ENCODE peak calls at places on chromosome 18, in six cellular contexts. I is heart left ventricle, L is foreskin fibroblast, B is left lung, M is dorsolateral prefrontal cortex, X is heart right ventricle. J is an unnamed sample.

GRCh38 chr18:25229080-25229479 is 122.9 kb downstream of the ZNF521 start:
- DNase-seq in I (no peak), L (peak), B (no peak), M (no peak), X (peak), J (no peak)

GRCh38 chr18:21210278-21210677 is 31.8 kb upstream of the GREB1L start:
- DNase-seq in I (no peak), L (no peak), B (no peak), M (no peak), X (no peak), J (no peak)

GRCh38 chr18:76465630-76466409 is 29.2 kb downstream of the ZNF516 start:
- DNase-seq in I (no peak), L (no peak), B (no peak), M (no peak), X (no peak), J (no peak)

GRCh38 chr18:45111507-45111858 is 430.8 kb downstream of the SETBP1 start:
- DNase-seq in I (no peak), L (no peak), B (no peak), M (no peak), X (no peak), J (no peak)

GRCh38 chr18:62165583-62165982 is 21.3 kb downstream of the PIGN start:
- DNase-seq in I (no peak), L (no peak), B (no peak), M (no peak), X (no peak), J (no peak)

GRCh38 chr18:75365230-75365629 is 62.3 kb downstream of the SMIM21 start:
- DNase-seq in I (no peak), L (no peak), B (no peak), M (no peak), X (no peak), J (no peak)

GRCh38 chr18:37309059-37309458 is 256.5 kb downstream of the CELF4 start:
- DNase-seq in I (no peak), L (no peak), B (no peak), M (no peak), X (no peak), J (no peak)

GRCh38 chr18:13381907-13382682 is 163.5 kb downstream of the LDLRAD4 start:
- DNase-seq in I (peak), L (no peak), B (peak), M (peak), X (peak), J (peak)

GRCh38 chr18:36247036-36247435 is 50.5 kb upstream of the FHOD3 start:
- DNase-seq in I (no peak), L (peak), B (no peak), M (no peak), X (no peak), J (no peak)

GRCh38 chr18:2641638-2642037 is 13.9 kb upstream of the SMCHD1 start:
- DNase-seq in I (no peak), L (no peak), B (no peak), M (no peak), X (no peak), J (no peak)

GRCh38 chr18:63237486-63237885 is 82.1 kb downstream of the BCL2 start:
- DNase-seq in I (no peak), L (peak), B (no peak), M (no peak), X (no peak), J (no peak)

GRCh38 chr18:45402485-45403056 is 212.7 kb upstream of the SLC14A2 start:
- DNase-seq in I (no peak), L (peak), B (no peak), M (no peak), X (no peak), J (no peak)

GRCh38 chr18:76524477-76524876 is 29.4 kb upstream of the ZNF516 start:
- DNase-seq in I (no peak), L (no peak), B (no peak), M (no peak), X (no peak), J (no peak)

GRCh38 chr18:5951515-5952081 is 56.3 kb upstream of the TMEM200C start:
- DNase-seq in I (no peak), L (no peak), B (no peak), M (no peak), X (no peak), J (no peak)

GRCh38 chr18:644395-645004 is 13.0 kb upstream of the TYMS start:
- DNase-seq in I (no peak), L (no peak), B (no peak), M (peak), X (no peak), J (no peak)

GRCh38 chr18:54388203-54389142 is 30.8 kb downstream of the C18orf54 start:
- DNase-seq in I (no peak), L (peak), B (peak), M (no peak), X (no peak), J (no peak)

GRCh38 chr18:9866627-9867453 is 18.9 kb upstream of the TXNDC2 start:
- DNase-seq in I (no peak), L (no peak), B (no peak), M (no peak), X (no peak), J (no peak)

GRCh38 chr18:26383454-26384270 is 157.4 kb downstream of the TAF4B start:
- DNase-seq in I (no peak), L (peak), B (no peak), M (no peak), X (no peak), J (no peak)

GRCh38 chr18:59787998-59788875 is 91.0 kb upstream of the CCBE1 start:
- DNase-seq in I (no peak), L (peak), B (no peak), M (no peak), X (no peak), J (no peak)

GRCh38 chr18:7459851-7460774 is 107.0 kb upstream of the PTPRM start:
- DNase-seq in I (peak), L (no peak), B (no peak), M (peak), X (no peak), J (no peak)

GRCh38 chr18:28039078-28039477 is 137.9 kb downstream of the CDH2 start:
- DNase-seq in I (no peak), L (no peak), B (no peak), M (no peak), X (no peak), J (no peak)

GRCh38 chr18:34978953-34979608 is 62.1 kb upstream of the MAPRE2 start:
- DNase-seq in I (peak), L (peak), B (peak), M (peak), X (peak), J (peak)

GRCh38 chr18:58556333-58557012 is 72.4 kb downstream of the ALPK2 start:
- DNase-seq in I (peak), L (no peak), B (no peak), M (no peak), X (peak), J (no peak)

GRCh38 chr18:8037296-8037695 is 470.2 kb downstream of the PTPRM start:
- DNase-seq in I (no peak), L (no peak), B (no peak), M (no peak), X (no peak), J (no peak)

GRCh38 chr18:32427084-32427933 is 43.4 kb downstream of the GAREM1 start:
- DNase-seq in I (no peak), L (no peak), B (no peak), M (no peak), X (no peak), J (no peak)

GRCh38 chr18:45378308-45378707 is 237.0 kb upstream of the SLC14A2 start:
- DNase-seq in I (no peak), L (no peak), B (no peak), M (no peak), X (no peak), J (no peak)

GRCh38 chr18:35777042-35777441 is 195.4 kb upstream of the RMP24 start:
- DNase-seq in I (no peak), L (no peak), B (no peak), M (no peak), X (no peak), J (no peak)

GRCh38 chr18:3453540-3454364 is 3.8 kb downstream of the TGIF1 start:
- DNase-seq in I (peak), L (peak), B (peak), M (no peak), X (peak), J (peak)

GRCh38 chr18:7164610-7165009 is 47.0 kb upstream of the LAMA1 start:
- DNase-seq in I (no peak), L (peak), B (no peak), M (peak), X (no peak), J (no peak)

GRCh38 chr18:23531912-23532311 is 28.6 kb downstream of the RMC1 start:
- DNase-seq in I (no peak), L (no peak), B (no peak), M (no peak), X (no peak), J (no peak)

GRCh38 chr18:23530195-23530594 is 26.9 kb downstream of the RMC1 start:
- DNase-seq in I (no peak), L (no peak), B (no peak), M (no peak), X (no peak), J (no peak)

GRCh38 chr18:23526516-23527063 is 23.3 kb downstream of the RMC1 start:
- DNase-seq in I (no peak), L (no peak), B (no peak), M (no peak), X (no peak), J (no peak)

GRCh38 chr18:23529597-23529996 is 26.3 kb downstream of the RMC1 start:
- DNase-seq in I (no peak), L (peak), B (no peak), M (no peak), X (no peak), J (no peak)

DNA sequence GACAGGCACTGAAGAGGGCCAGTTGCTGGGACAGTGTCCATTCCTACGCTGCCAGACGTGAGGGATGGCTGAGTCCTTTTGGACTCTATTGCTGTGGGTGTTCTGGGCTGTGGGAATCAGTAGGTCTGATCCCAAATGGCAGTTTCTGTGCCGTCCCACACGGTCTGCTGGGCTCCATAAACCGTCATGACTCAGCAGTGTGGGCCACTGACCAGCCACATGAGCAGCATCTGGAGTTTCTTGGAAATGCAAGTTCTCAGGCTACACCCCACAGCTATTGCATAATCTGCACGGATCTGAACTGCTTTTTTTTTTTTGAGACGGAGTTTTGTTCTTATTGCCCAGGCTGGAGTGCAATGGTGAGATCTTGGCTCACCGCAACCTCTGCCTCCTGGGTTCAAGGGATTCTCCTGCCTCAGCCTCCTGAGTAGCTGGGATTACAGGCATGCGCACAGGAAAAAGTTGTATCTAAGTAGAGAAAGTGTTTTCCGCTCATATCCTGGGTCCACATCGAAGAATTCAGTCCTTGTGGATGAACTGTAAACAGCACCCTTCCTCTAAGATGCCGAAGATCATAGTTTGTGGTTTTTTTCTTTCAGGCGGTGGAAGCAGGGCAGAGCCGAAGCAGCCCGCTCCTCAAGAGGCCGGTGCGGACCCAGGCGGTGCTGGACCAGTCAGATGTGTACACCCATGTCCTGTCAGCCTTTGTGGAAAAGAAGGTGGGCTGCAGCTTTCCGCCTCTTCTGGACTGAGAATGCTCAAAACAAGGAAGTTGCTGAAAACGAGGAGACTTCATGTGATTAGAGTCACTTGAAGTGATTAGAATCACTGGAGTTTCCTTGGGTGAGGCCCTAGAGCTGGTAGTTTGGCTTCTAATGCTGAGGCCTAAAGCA is 25.5 kb downstream of the RMC1 start:
- DNase-seq in I (peak), L (peak), B (peak), M (no peak), X (no peak), J (no peak)
- TF ChIP-seq CTCF in I (no peak), L (no peak), B (no peak), M (no peak), X (no peak), J (no peak)

DNA sequence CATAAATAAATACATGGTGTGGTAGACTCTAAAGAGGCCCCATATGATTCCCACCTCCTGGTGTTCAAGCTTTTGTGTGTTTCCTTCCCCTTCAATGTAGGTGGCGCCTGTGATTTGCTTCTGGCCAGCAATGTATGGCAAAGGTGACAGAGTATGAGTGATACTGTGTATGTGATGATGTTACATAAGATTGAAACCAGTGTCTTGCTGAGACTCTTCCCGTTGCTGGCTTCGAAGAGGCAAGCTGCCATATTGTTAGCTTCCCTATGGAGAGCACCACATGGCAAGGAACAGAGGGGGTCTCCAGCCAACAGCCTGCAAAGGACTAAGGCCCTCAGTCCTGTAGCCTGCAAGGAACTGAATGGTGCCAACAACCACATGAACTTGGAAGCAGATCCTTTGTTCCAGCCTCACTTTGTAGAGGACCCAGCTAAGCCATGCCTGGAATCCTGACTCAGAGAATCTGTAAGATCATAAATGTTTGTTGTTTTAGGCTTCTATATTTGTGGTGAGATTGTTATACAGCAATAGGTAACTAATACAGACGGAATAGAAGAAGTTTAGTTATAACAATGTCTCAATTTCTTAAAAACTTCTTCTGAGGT is 1.7 kb upstream of the SMAD4 start:
- DNase-seq in I (no peak), L (peak), B (no peak), M (no peak), X (no peak), J (no peak)
- TF ChIP-seq CTCF in I (no peak), L (no peak), B (no peak), M (no peak), X (no peak), J (no peak)

GRCh38 chr18:43950062-43950461 is 672.8 kb upstream of the SYT4 start:
- DNase-seq in I (no peak), L (no peak), B (no peak), M (no peak), X (no peak), J (no peak)
- TF ChIP-seq CTCF in I (no peak), L (no peak), B (no peak), M (no peak), X (no peak), J (no peak)

GRCh38 chr18:48038636-48039035 is 108.2 kb upstream of the SMAD2 start:
- DNase-seq in I (no peak), L (no peak), B (peak), M (no peak), X (no peak), J (peak)

GRCh38 chr18:48039769-48040215 is 109.3 kb upstream of the SMAD2 start:
- DNase-seq in I (no peak), L (no peak), B (no peak), M (no peak), X (no peak), J (no peak)

GRCh38 chr18:48036641-48037421 is 106.4 kb upstream of the SMAD2 start:
- DNase-seq in I (no peak), L (no peak), B (peak), M (peak), X (no peak), J (peak)

GRCh38 chr18:48036191-48036590 is 105.7 kb upstream of the SMAD2 start:
- DNase-seq in I (no peak), L (no peak), B (peak), M (no peak), X (no peak), J (no peak)

GRCh38 chr18:48037481-48038271 is 107.2 kb upstream of the SMAD2 start:
- DNase-seq in I (peak), L (no peak), B (peak), M (no peak), X (peak), J (no peak)
- TF ChIP-seq CTCF in I (peak), L (no peak), B (peak), M (no peak), X (peak), J (no peak)

DNA sequence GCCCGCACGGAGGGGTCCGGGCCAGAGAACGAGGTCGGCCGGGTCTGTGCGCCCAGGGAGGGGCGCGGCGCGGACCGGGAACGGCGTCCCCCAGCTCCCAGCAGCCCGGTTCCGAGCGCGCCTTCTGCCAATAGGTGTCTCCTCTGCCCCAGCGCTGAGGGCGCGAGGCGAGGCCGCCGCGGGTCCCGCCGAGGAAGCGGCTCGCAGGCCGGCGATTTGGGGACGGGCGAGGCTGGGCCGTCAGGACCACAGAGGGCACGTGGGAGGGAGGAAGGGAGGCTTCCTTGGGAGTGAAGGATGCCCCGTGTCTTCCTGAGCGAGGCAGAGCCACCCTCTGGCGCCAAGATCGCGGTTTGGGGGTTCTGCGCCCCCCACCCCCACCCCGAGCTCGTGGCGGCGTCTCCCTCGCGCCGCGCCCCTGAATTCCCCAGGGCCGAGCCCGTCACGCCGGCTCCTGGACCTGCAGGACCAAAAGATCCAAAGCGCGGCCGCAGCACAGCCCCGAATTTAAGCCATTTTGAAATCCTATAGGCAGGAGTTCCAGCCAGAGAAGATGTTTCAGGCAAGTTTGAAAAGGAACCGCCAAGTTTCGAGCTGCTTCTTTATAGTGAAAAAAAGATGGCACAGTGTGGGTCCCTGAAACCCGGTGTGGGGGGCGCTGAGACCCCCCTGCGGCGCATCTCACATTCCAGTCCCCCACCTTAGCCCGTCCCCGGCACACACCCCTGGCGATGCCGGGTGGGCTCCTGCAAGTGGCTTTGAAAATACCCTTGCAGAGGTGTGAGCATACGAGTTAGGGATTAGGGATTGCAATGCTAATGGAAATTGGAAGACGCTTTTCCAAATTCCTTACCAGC is 929 bp downstream of the NFATC1 start:
- DNase-seq in I (peak), L (peak), B (peak), M (no peak), X (peak), J (no peak)
- TF ChIP-seq CTCF in I (no peak), L (peak), B (no peak), M (no peak), X (peak), J (no peak)

GRCh38 chr18:14976736-14977430 is 228.9 kb downstream of the ANKRD30B start:
- DNase-seq in I (no peak), L (no peak), B (no peak), M (no peak), X (no peak), J (peak)
- TF ChIP-seq CTCF in I (no peak), L (no peak), B (no peak), M (no peak), X (no peak), J (no peak)

GRCh38 chr18:69635482-69635881 is 234.8 kb downstream of the DOK6 start:
- DNase-seq in I (no peak), L (no peak), B (no peak), M (no peak), X (no peak), J (no peak)

GRCh38 chr18:69638056-69638455 is 237.4 kb downstream of the DOK6 start:
- DNase-seq in I (no peak), L (no peak), B (no peak), M (no peak), X (no peak), J (no peak)

GRCh38 chr18:69631281-69631680 is 230.6 kb downstream of the DOK6 start:
- DNase-seq in I (no peak), L (no peak), B (no peak), M (no peak), X (no peak), J (no peak)

GRCh38 chr18:69636529-69637301 is 236.0 kb downstream of the DOK6 start:
- DNase-seq in I (no peak), L (no peak), B (no peak), M (no peak), X (no peak), J (no peak)
- TF ChIP-seq CTCF in I (peak), L (peak), B (no peak), M (no peak), X (peak), J (no peak)

GRCh38 chr18:67456691-67457090 is 59.8 kb downstream of the DSEL start:
- DNase-seq in I (no peak), L (no peak), B (no peak), M (no peak), X (no peak), J (no peak)
- TF ChIP-seq CTCF in I (no peak), L (no peak), B (no peak), M (no peak), X (peak), J (no peak)

J was measured in lower leg skin.